ENCODE peak calls at places on chromosomes 5 and 9, in four cellular contexts. I, H, T and C are unnamed samples.

GRCh38 chr9:131398204-131398603 is 4.3 kb downstream of the PRRC2B start:
- DNase-seq in I (no peak), H (no peak), T (no peak), C (no peak)

GRCh38 chr5:134043793-134044525 is 39.2 kb upstream of the VDAC1 start:
- DNase-seq in H (no peak), T (no peak), I (no peak), C (no peak)

GRCh38 chr5:115770466-115770865 is 46.0 kb downstream of the CDO1 start:
- DNase-seq in T (no peak), H (peak), I (no peak), C (no peak)

GRCh38 chr5:128334010-128334716 is 203.9 kb downstream of the FBN2 start:
- DNase-seq in I (no peak), H (no peak), T (no peak), C (no peak)

GRCh38 chr9:84975926-84976325 is 306.4 kb downstream of the NTRK2 start:
- DNase-seq in I (no peak), H (no peak), T (no peak), C (no peak)

GRCh38 chr9:17578577-17578910 is 322 bp upstream of the SH3GL2 start:
- DNase-seq in H (no peak), I (no peak), T (no peak), C (no peak)

GRCh38 chr9:124782661-124783574 is 6.0 kb downstream of the OLFML2A start:
- DNase-seq in I (no peak), T (no peak), H (no peak), C (no peak)

GRCh38 chr5:169706758-169707450 is 69.8 kb downstream of the DOCK2 start:
- DNase-seq in T (no peak), I (peak), H (peak), C (peak)

GRCh38 chr5:71011194-71011792 is 13.8 kb downstream of the NAIP start:
- DNase-seq in T (no peak), I (no peak), H (no peak), C (no peak)

GRCh38 chr5:43007911-43008368 is 32.2 kb downstream of the ANXA2R start:
- DNase-seq in H (peak), T (peak), I (peak), C (peak)

GRCh38 chr5:101370240-101370639 is 467.2 kb upstream of the ST8SIA4 start:
- DNase-seq in T (no peak), I (no peak), H (no peak), C (no peak)

GRCh38 chr9:73042155-73042554 is 89.3 kb upstream of the ALDH1A1 start:
- DNase-seq in H (no peak), I (peak), T (no peak), C (peak)

GRCh38 chr5:74116266-74116665 is 490.3 kb downstream of the ARHGEF28 start:
- DNase-seq in H (peak), T (no peak), I (no peak), C (no peak)

GRCh38 chr5:83467315-83468044 is 4.1 kb upstream of the VCAN start:
- DNase-seq in T (peak), H (peak), I (peak), C (peak)

GRCh38 chr9:131289301-131290038 is at the start of gene PLPP7:
- DNase-seq in I (peak), H (peak), T (peak), C (peak)

GRCh38 chr9:4371108-4371507 is 71.2 kb upstream of the GLIS3 start:
- DNase-seq in I (peak), H (peak), T (no peak), C (peak)

GRCh38 chr5:98906756-98907355 is 22.0 kb downstream of the CHD1 start:
- DNase-seq in I (no peak), H (no peak), T (no peak), C (no peak)

GRCh38 chr5:59328801-59329296 is 564.7 kb downstream of the PDE4D start:
- DNase-seq in T (peak), H (peak), I (peak), C (peak)

GRCh38 chr5:91206734-91207133 is 176.4 kb downstream of the ARRDC3 start:
- DNase-seq in I (peak), T (no peak), H (peak), C (peak)

GRCh38 chr9:133133680-133134418 is 12.8 kb upstream of the RALGDS start:
- DNase-seq in T (peak), H (peak), I (peak), C (peak)

GRCh38 chr5:11476866-11477265 is 427.4 kb downstream of the CTNND2 start:
- DNase-seq in H (no peak), I (no peak), T (no peak), C (no peak)

GRCh38 chr9:71121275-71122168 is at the start of gene TRPM3:
- DNase-seq in I (no peak), T (no peak), H (no peak), C (no peak)

GRCh38 chr9:73199886-73200285 is 48.2 kb downstream of the ANXA1 start:
- DNase-seq in H (no peak), T (no peak), I (no peak), C (no peak)

GRCh38 chr9:129702563-129702962 is 37.1 kb downstream of the PRRX2 start:
- DNase-seq in H (peak), T (no peak), I (peak), C (peak)

GRCh38 chr9:119588874-119589560 is 219.8 kb upstream of the BRINP1 start:
- DNase-seq in T (no peak), H (no peak), I (no peak), C (no peak)

GRCh38 chr9:137479315-137479861 is 20.3 kb upstream of the NSMF start:
- DNase-seq in H (peak), I (no peak), T (no peak), C (no peak)

GRCh38 chr9:15469406-15469805 is 41.4 kb downstream of the PSIP1 start:
- DNase-seq in H (peak), I (no peak), T (no peak), C (peak)

GRCh38 chr9:129681924-129682323 is 16.5 kb downstream of the PRRX2 start:
- DNase-seq in T (no peak), I (no peak), H (no peak), C (no peak)

DNA sequence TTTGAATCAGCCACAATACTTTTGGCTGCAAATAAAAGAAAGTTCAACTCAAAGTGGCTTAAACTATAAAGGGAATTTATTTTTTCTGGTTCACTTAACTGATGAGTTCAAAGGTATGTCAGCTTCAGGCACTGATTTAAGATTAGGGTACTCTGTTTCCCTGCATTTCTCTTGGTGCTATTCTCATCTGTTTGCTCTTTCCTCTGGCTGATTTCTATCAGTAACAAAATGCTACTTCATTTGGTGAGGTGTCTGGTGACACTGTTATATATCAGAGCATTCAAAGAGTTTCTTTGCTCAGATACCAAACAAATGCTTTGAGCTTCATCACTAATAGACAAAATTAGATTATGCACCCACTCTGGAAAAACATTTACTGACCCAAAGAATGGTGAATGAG is 65.9 kb upstream of the HTR4 start:
- DNase-seq in I (no peak), T (no peak), H (no peak), C (no peak)
- H3K4me3 ChIP-seq in I (no peak), T (no peak), H (no peak), C (no peak)

GRCh38 chr5:155416765-155417164 is 403.2 kb downstream of the KIF4B start:
- DNase-seq in T (no peak), H (no peak), I (no peak), C (no peak)

GRCh38 chr5:155418960-155419579 is 405.5 kb downstream of the KIF4B start:
- DNase-seq in I (no peak), T (no peak), H (no peak), C (no peak)
- TF ChIP-seq CTCF in I (no peak), T (no peak), H (no peak), C (no peak)

GRCh38 chr9:3177362-3177761 is 333.5 kb upstream of the PUM3 start:
- DNase-seq in H (no peak), I (no peak), T (no peak), C (no peak)

GRCh38 chr9:3181049-3181953 is 337.4 kb upstream of the PUM3 start:
- DNase-seq in T (no peak), H (no peak), I (peak), C (peak)

GRCh38 chr9:3179716-3180115 is 335.8 kb upstream of the PUM3 start:
- DNase-seq in T (no peak), I (no peak), H (no peak), C (peak)

GRCh38 chr9:3177921-3178320 is 334.0 kb upstream of the PUM3 start:
- DNase-seq in H (no peak), T (no peak), I (peak), C (peak)

GRCh38 chr9:3180696-3181048 is 336.8 kb upstream of the PUM3 start:
- DNase-seq in H (no peak), I (no peak), T (no peak), C (no peak)
- H3K4me3 ChIP-seq in H (no peak), I (peak), T (peak), C (no peak)

GRCh38 chr9:127788337-127789011 is 2.6 kb downstream of the CDK9 start:
- DNase-seq in T (no peak), H (no peak), I (no peak), C (no peak)

GRCh38 chr9:127785023-127785932 is 556 bp upstream of the CDK9 start:
- DNase-seq in H (peak), T (peak), I (peak), C (peak)

GRCh38 chr9:127789179-127789578 is 3.3 kb downstream of the CDK9 start:
- DNase-seq in H (no peak), I (no peak), T (no peak), C (no peak)

GRCh38 chr9:127785933-127786772 is at the start of gene CDK9:
- DNase-seq in I (peak), T (peak), H (peak), C (peak)

GRCh38 chr9:127786773-127787123 is 914 bp downstream of the CDK9 start:
- DNase-seq in T (no peak), I (no peak), H (no peak), C (peak)
- TF ChIP-seq CTCF in T (peak), I (peak), H (peak), C (peak)

GRCh38 chr5:150461231-150461630 is 11.7 kb upstream of the RPS14 start:
- DNase-seq in H (no peak), I (no peak), T (no peak), C (no peak)
- H3K4me3 ChIP-seq in H (no peak), I (no peak), T (no peak), C (no peak)

GRCh38 chr9:107712390-107712789 is 222.8 kb upstream of the KLF4 start:
- DNase-seq in H (peak), I (no peak), T (no peak), C (peak)
- TF ChIP-seq CTCF in H (no peak), I (no peak), T (no peak), C (no peak)

DNA sequence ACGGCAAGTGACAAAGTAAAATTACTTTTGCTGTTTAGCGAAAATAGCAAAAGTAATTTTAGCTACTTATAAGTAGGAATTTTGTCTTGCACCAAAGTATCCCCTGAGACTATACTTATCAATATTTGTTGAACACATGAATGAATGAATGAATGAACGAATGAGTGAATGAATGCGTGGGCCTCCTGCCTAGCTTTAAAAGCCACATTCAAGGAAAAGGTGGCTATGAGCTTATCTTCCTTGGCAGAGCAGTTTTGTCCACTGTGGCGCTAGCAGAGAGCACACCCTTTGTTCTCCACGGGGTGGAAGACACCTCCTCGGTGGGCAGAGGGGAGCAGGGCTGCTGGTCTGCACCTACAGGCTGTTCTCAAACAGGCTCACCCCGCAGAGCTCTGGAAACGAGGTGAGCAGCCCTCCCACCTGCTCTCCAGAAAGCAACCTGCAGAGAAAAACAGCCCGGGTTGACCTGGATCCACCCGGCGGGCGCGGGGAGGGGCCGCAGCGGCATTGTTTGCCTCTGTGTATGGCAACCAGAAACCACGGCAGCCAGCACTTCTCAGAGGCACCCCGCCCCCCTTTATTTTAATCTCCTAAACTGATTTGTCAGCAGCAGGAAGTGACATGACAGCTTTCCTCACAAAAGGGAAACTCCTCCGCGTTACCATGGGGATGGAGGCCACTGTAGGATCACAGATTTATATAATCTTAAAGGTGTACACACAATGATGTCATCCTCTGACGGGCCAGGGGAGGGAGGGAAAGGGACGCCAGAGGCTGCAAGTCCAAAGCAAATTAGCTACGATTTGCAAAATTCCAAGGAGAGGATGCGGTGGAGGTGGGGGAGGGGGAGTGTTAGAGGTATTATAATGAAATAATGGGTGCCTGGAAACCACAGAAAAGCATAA is 5.9 kb downstream of the DUSP1 start:
- DNase-seq in T (peak), I (peak), H (peak), C (peak)
- H3K4me3 ChIP-seq in T (peak), I (peak), H (peak), C (peak)

GRCh38 chr5:131563434-131564228 is 71.4 kb downstream of the RAPGEF6 start:
- DNase-seq in T (no peak), I (no peak), H (no peak), C (no peak)
- TF ChIP-seq CTCF in T (no peak), I (no peak), H (no peak), C (no peak)

GRCh38 chr9:468766-469496 is 254.3 kb downstream of the DOCK8 start:
- DNase-seq in I (no peak), H (no peak), T (no peak), C (peak)
- H3K4me3 ChIP-seq in I (peak), H (no peak), T (peak), C (no peak)